ENCODE peak calls at places on chromosomes 5 and 9, in six cellular contexts. W, B, Y, P, T and G are unnamed samples. For H3K27me3, the result is how much of the 10 kb centered on the place peaks cover.

GRCh38 chr9:35415769-35416427 is 74.0 kb upstream of the RUSC2 start:
- DNase-seq in W (no peak), B (no peak), Y (no peak), P (no peak), T (no peak), G (no peak)

GRCh38 chr9:111961575-111961974 is 65.0 kb downstream of the UGCG start:
- DNase-seq in W (peak), B (no peak), Y (no peak), P (no peak), T (no peak), G (no peak)

GRCh38 chr9:120412425-120412951 is 167.5 kb downstream of the CDK5RAP2 start:
- DNase-seq in W (no peak), B (no peak), Y (no peak), P (peak), T (no peak), G (no peak)

GRCh38 chr9:98031935-98032334 is 24.6 kb upstream of the NANS start:
- DNase-seq in W (no peak), B (no peak), Y (no peak), P (no peak), T (no peak), G (no peak)

GRCh38 chr5:38994329-38994927 is 79.8 kb downstream of the RICTOR start:
- DNase-seq in W (peak), B (peak), Y (no peak), P (peak), T (peak), G (no peak)

GRCh38 chr5:178839319-178839704 is 20.4 kb upstream of the ZNF354B start:
- DNase-seq in W (peak), B (peak), Y (no peak), P (peak), T (peak), G (no peak)

GRCh38 chr5:171367424-171368370 is 20.0 kb upstream of the NPM1 start:
- DNase-seq in W (no peak), B (no peak), Y (no peak), P (no peak), T (no peak), G (no peak)

GRCh38 chr9:101668466-101668865 is 70.0 kb downstream of the GRIN3A start:
- DNase-seq in W (no peak), B (no peak), Y (no peak), P (no peak), T (no peak), G (no peak)

GRCh38 chr5:172897691-172898512 is 61.3 kb upstream of the RPL26L1 start:
- DNase-seq in W (no peak), B (no peak), Y (no peak), P (no peak), T (no peak), G (no peak)

GRCh38 chr9:108363321-108363720 is 492.5 kb downstream of the ACTL7B start:
- DNase-seq in W (no peak), B (no peak), Y (no peak), P (no peak), T (no peak), G (no peak)

GRCh38 chr9:134134949-134135342 is 936 bp upstream of the WDR5 start:
- DNase-seq in W (no peak), B (no peak), Y (no peak), P (peak), T (no peak), G (no peak)

GRCh38 chr9:129436751-129437625 is 183.9 kb downstream of the C9orf50 start:
- DNase-seq in W (peak), B (peak), Y (peak), P (no peak), T (peak), G (no peak)

GRCh38 chr5:178895615-178896571 is at the start of gene ZFP2:
- DNase-seq in W (peak), B (peak), Y (peak), P (peak), T (peak), G (no peak)

GRCh38 chr9:135888126-135888765 is 19.1 kb downstream of the CAMSAP1 start:
- DNase-seq in W (no peak), B (no peak), Y (no peak), P (no peak), T (no peak), G (no peak)

GRCh38 chr5:17302590-17302989 is 85.2 kb downstream of the BASP1 start:
- DNase-seq in W (no peak), B (peak), Y (no peak), P (no peak), T (no peak), G (no peak)

GRCh38 chr9:19720374-19720773 is 68.5 kb downstream of the SLC24A2 start:
- DNase-seq in W (no peak), B (no peak), Y (no peak), P (peak), T (no peak), G (no peak)

GRCh38 chr5:142845954-142846398 is 75.8 kb downstream of the ARHGAP26 start:
- DNase-seq in W (peak), B (no peak), Y (no peak), P (no peak), T (no peak), G (no peak)

GRCh38 chr9:108073823-108074222 is 584.3 kb upstream of the KLF4 start:
- DNase-seq in W (no peak), B (no peak), Y (no peak), P (no peak), T (no peak), G (no peak)

DNA sequence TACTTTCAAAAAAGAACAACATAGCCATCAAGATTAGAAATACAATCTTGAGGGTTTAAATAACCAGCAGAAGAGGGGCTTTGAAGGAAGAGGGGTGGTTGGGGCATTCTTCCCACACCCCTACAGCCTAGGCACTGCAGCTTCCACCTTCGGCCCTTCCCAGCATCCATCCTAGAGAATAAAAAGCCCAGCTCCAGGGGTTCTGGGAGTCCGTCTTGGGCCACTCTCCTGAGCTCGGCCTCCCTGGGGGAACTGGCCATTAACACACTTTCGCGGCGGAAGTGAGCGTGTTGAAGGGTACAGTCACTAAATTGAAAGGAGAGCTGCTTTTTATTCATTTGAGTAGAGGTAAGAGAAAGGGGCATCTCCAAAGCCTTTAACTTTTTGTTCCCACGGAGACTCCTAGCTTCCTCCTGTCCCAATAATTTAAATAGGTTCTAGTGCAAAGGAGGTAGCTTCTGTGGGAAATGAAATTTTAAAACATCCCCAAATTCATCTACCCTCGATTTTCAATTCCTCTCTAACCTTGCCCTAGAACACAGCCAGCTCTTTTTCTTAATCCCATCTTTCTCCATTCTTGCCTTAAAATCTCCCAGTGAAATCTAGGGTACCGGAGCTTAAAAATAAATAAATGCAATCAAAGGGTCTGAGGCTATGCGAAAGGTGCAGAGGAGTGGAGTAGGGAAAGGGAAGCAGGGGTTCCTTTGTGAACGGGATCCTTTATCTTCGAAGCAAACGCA is 31.1 kb upstream of the NFIB start:
- DNase-seq in W (no peak), B (no peak), Y (no peak), P (no peak), T (no peak), G (no peak)
- H3K27me3 ChIP-seq in W (under half), B (half or more), Y (under half), P (half or more), T (half or more), G (half or more)

GRCh38 chr5:141488591-141489478 is at the start of gene PCDHGC5:
- DNase-seq in W (no peak), B (no peak), Y (no peak), P (no peak), T (peak), G (no peak)

GRCh38 chr5:141489841-141490240 is 960 bp downstream of the PCDHGC5 start:
- DNase-seq in W (no peak), B (no peak), Y (no peak), P (no peak), T (no peak), G (no peak)

GRCh38 chr5:141490771-141491170 is 1.9 kb downstream of the PCDHGC5 start:
- DNase-seq in W (no peak), B (no peak), Y (no peak), P (no peak), T (no peak), G (no peak)

GRCh38 chr5:141491323-141492167 is 2.7 kb downstream of the PCDHGC5 start:
- DNase-seq in W (no peak), B (no peak), Y (no peak), P (no peak), T (no peak), G (no peak)

GRCh38 chr5:141490271-141490670 is 1.4 kb downstream of the PCDHGC5 start:
- DNase-seq in W (no peak), B (no peak), Y (no peak), P (no peak), T (no peak), G (no peak)
- H3K27me3 ChIP-seq in W (under half), B (under half), Y (under half), P (half or more), T (under half), G (under half)

GRCh38 chr5:134943547-134943946 is 24.2 kb upstream of the CATSPER3 start:
- DNase-seq in W (no peak), B (no peak), Y (no peak), P (no peak), T (no peak), G (no peak)
- H3K27me3 ChIP-seq in W (under half), B (under half), Y (under half), P (under half), T (under half), G (under half)

GRCh38 chr9:132440769-132441168 is 30.8 kb downstream of the CFAP77 start:
- DNase-seq in W (no peak), B (no peak), Y (no peak), P (no peak), T (no peak), G (no peak)
- H3K27me3 ChIP-seq in W (under half), B (half or more), Y (under half), P (under half), T (under half), G (under half)